ENCODE peak calls at places on chromosomes 11 and 22, in six cellular contexts. S, R, E, K, P and D are unnamed samples.

GRCh38 chr11:859394-860131 is 16.9 kb downstream of the TSPAN4 start:
- DNase-seq in S (peak), R (peak), E (peak), K (peak), P (peak), D (peak)

GRCh38 chr22:24471570-24471969 is 23.6 kb upstream of the UPB1 start:
- DNase-seq in S (peak), K (peak), R (peak), E (peak), P (no peak), D (no peak)

GRCh38 chr11:71440021-71440755 is 8.0 kb downstream of the DHCR7 start:
- DNase-seq in E (no peak), S (no peak), R (no peak), P (no peak), K (no peak), D (no peak)

GRCh38 chr11:94813436-94813720 is 45.2 kb downstream of the AMOTL1 start:
- DNase-seq in S (no peak), E (no peak), P (no peak), K (no peak), R (no peak), D (no peak)

GRCh38 chr22:35838849-35839646 is 121.4 kb downstream of the APOL5 start:
- DNase-seq in R (peak), K (peak), E (peak), P (peak), S (peak), D (no peak)

GRCh38 chr22:50190182-50190951 is 4.7 kb downstream of the TRABD start:
- DNase-seq in E (peak), S (no peak), R (peak), P (peak), K (peak), D (peak)

GRCh38 chr11:27718853-27719574 is 18.8 kb upstream of the BDNF start:
- DNase-seq in P (peak), E (no peak), R (peak), S (no peak), K (no peak), D (no peak)

GRCh38 chr22:17302616-17303015 is 66.6 kb upstream of the CECR2 start:
- DNase-seq in P (no peak), S (no peak), K (no peak), R (no peak), E (no peak), D (no peak)

GRCh38 chr11:11722246-11722645 is 100.4 kb upstream of the GALNT18 start:
- DNase-seq in P (no peak), S (no peak), K (no peak), R (no peak), E (no peak), D (no peak)

GRCh38 chr11:22670803-22671202 is 4.4 kb downstream of the GAS2 start:
- DNase-seq in S (no peak), E (no peak), K (no peak), P (no peak), R (peak), D (no peak)

GRCh38 chr22:48489551-48490512 is 1337.8 kb downstream of the BRD1 start:
- DNase-seq in S (no peak), E (peak), P (no peak), K (no peak), R (no peak), D (no peak)

GRCh38 chr22:48559647-48560388 is 1267.9 kb downstream of the BRD1 start:
- DNase-seq in R (no peak), S (no peak), P (no peak), E (no peak), K (no peak), D (no peak)

GRCh38 chr22:34997921-34998320 is 68.0 kb upstream of the ISX start:
- DNase-seq in S (no peak), K (no peak), R (no peak), P (no peak), E (no peak), D (no peak)

GRCh38 chr11:35180311-35181233 is 41.6 kb downstream of the CD44 start:
- DNase-seq in P (no peak), S (no peak), K (no peak), E (no peak), R (no peak), D (no peak)

GRCh38 chr11:2138436-2139117 is 612 bp downstream of the IGF2 start:
- DNase-seq in S (no peak), P (no peak), K (no peak), E (no peak), R (no peak), D (no peak)

GRCh38 chr11:115518983-115519382 is 14.8 kb upstream of the CADM1 start:
- DNase-seq in R (no peak), E (no peak), P (no peak), S (no peak), K (no peak), D (no peak)

GRCh38 chr22:30607300-30607930 is 441 bp downstream of the TCN2 start:
- DNase-seq in E (no peak), K (no peak), S (no peak), R (no peak), P (no peak), D (no peak)

GRCh38 chr22:30607939-30608338 is 965 bp downstream of the TCN2 start:
- DNase-seq in S (no peak), P (no peak), K (no peak), R (no peak), E (no peak), D (no peak)

GRCh38 chr22:30611197-30611596 is 4.2 kb downstream of the TCN2 start:
- DNase-seq in S (no peak), R (no peak), P (no peak), E (no peak), K (no peak), D (peak)

GRCh38 chr22:30610299-30610698 is 3.3 kb downstream of the TCN2 start:
- DNase-seq in R (no peak), P (no peak), K (no peak), E (peak), S (peak), D (no peak)

DNA sequence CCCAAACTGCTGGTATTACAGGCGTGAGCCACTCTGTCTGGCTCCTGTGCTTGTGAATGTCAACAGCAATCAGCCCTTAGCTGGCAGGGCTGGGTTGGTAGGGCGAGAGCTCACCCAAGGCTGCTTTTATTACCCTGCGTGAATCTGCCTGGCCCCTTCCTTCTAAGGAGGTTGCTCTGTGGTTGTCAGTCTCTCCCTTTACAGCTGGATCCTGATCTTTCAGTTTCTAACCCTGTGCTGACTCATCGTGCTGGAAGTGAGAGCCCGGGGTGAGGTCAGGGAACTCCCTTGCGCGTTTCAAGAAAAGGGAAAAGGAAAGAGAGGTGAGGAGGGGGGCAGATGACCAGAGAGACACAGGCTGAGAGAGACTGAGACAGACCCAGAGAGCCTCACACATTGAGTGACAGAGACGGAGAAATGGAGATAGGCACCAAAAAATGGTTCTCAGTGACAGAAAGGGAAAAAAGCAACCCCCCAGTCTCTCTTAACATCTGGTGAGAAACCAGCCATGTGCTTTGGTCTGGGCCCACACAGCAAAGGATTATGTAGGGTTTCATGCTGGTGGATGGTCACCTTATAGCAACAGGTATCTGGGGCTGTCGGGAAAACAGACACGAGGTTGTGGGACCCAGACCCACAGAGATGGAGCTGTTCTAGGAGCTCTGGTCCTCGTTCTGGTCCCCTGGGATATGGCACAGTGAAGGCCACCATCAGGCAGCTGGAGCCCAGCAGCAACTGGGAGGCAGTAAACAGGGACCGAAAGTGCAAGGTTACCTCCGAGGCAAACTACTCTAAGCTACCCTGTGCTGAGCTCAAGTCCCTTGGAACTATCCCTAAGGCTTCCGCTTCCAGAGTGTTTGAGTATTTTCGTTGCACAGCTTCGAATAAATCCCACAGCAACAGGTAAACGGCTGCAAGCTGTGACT is 2.5 kb downstream of the TCN2 start:
- DNase-seq in S (peak), E (peak), R (peak), P (peak), K (no peak), D (peak)
- TF ChIP-seq POLR2A in S (no peak), E (no peak), R (no peak), P (peak), K (no peak), D (peak)

DNA sequence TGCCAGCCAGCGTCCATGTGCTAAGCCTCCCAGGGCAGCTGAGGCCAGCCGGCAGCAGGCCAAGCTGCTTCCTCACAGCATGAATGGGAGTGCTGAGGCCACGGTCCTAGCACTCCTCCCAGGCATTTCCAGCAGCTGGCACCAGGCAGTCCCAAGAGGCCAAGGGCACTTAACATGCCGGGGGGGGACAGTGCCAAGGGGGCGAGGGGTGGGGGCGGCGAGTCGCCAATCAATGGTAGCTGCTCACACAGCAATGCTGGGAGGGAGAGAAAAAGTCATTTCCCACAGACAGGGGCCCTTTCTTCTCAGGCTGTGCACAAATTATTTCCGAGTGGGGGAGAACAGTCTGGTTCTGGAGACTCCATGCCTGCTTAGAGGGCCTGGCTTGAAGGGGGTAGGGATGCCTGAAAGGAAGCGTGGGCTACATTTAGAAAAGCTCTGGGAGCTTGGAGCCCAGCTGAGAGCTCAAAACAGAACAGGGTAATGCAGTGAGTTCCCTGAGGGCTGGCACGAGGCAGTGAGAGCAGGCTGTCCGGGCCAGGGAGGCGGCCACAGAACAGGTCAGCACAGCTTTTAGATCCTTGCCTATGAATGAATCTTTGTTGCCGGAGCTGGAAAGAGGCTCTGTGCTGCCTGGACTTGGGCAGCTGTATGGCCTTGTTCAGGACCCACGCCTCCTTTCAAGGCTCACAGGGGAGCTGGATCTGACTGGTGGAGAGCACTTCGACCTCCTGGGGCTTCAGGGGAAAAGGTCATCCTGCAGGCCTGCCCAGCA is 14.4 kb upstream of the TBC1D10A start:
- DNase-seq in P (no peak), E (peak), R (no peak), S (no peak), K (no peak), D (no peak)
- TF ChIP-seq POLR2A in P (no peak), E (no peak), R (no peak), S (no peak), K (no peak), D (no peak)

DNA sequence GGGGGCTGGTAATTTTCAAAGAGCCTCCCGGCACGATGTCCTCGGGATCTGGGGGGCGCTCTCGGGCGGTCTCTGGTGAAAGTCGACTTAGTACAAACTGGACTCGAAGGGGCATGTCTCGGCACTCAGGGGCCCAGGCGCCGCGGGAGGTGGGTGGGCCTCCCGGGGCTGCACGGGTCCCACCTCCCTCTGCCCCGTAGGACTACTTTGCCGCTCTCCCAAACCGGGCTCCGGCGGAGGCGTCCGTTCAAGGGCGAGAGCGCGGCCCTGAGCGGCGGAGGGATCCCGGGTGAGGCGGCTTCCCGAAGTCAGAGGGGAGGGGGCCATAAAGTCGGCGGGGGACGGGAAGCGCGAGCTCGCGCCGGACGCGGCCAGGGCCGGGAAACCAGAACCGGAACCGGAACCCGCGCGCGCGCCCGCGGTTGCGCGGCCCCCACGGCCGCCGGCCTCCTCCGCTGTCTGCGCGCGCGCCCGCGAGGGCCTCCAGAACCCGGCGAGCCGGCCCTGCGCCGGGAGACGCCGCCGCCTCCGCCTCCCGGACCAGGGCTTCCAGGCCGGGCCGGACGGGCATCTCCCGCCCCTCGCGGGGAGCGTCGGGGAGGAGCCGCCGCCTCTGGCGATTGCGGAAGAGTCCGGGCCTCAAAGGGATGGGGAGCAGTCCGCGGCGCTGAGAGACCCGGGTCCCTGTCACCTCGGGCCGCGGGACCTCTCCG is at the start of gene ARHGEF12:
- DNase-seq in K (peak), P (peak), R (peak), E (peak), S (peak), D (peak)
- TF ChIP-seq POLR2A in K (peak), P (peak), R (peak), E (peak), S (peak), D (peak)

GRCh38 chr11:65486570-65487466 is 12.0 kb upstream of the MALAT1 start:
- DNase-seq in E (peak), P (no peak), K (peak), S (no peak), R (no peak), D (no peak)

GRCh38 chr11:65489706-65490310 is 9.0 kb upstream of the MALAT1 start:
- DNase-seq in R (peak), E (peak), K (peak), P (peak), S (no peak), D (no peak)

GRCh38 chr11:65487467-65488272 is 11.2 kb upstream of the MALAT1 start:
- DNase-seq in R (peak), K (peak), E (peak), P (peak), S (peak), D (peak)

GRCh38 chr11:65489061-65489705 is 9.7 kb upstream of the MALAT1 start:
- DNase-seq in P (peak), S (no peak), R (peak), K (peak), E (peak), D (no peak)

GRCh38 chr11:65488273-65489058 is 10.4 kb upstream of the MALAT1 start:
- DNase-seq in E (peak), P (peak), K (peak), S (peak), R (peak), D (no peak)
- TF ChIP-seq POLR2A in E (no peak), P (peak), K (no peak), S (no peak), R (no peak), D (no peak)

GRCh38 chr22:31661851-31662667 is at the start of gene PISD:
- DNase-seq in K (peak), S (peak), R (peak), E (peak), P (peak), D (peak)
- TF ChIP-seq POLR2A in K (peak), S (peak), R (peak), E (peak), P (peak), D (peak)

GRCh38 chr11:17209939-17210245 is 2.1 kb upstream of the PIK3C2A start:
- DNase-seq in E (no peak), S (no peak), P (no peak), K (no peak), R (no peak), D (no peak)

GRCh38 chr11:17208257-17208999 is 642 bp upstream of the PIK3C2A start:
- DNase-seq in P (peak), K (no peak), R (peak), S (peak), E (no peak), D (peak)

GRCh38 chr11:17206448-17206847 is 1.3 kb downstream of the PIK3C2A start:
- DNase-seq in E (no peak), R (peak), K (no peak), P (no peak), S (no peak), D (peak)

GRCh38 chr11:17207317-17208256 is at the start of gene PIK3C2A:
- DNase-seq in P (peak), K (peak), E (peak), S (peak), R (peak), D (peak)
- TF ChIP-seq POLR2A in P (peak), K (peak), E (peak), S (peak), R (peak), D (peak)